ENCODE peak calls at places on chromosomes 5 and 9, in four cellular contexts. O, V, S and A are unnamed samples.

GRCh38 chr9:78691531-78691930 is 394.6 kb downstream of the PSAT1 start:
- DNase-seq in O (no peak), V (no peak), S (no peak), A (no peak)

GRCh38 chr5:171562822-171563221 is 143.4 kb downstream of the FGF18 start:
- DNase-seq in O (no peak), V (no peak), S (no peak), A (no peak)

GRCh38 chr5:26012078-26012477 is 1026.3 kb downstream of the CDH9 start:
- DNase-seq in O (no peak), V (no peak), S (no peak), A (no peak)

GRCh38 chr5:370959-371810 is 49.7 kb downstream of the AHRR start:
- DNase-seq in O (no peak), V (no peak), S (no peak), A (no peak)

GRCh38 chr5:160843240-160843639 is 8.8 kb downstream of the ATP10B start:
- DNase-seq in O (no peak), V (no peak), S (no peak), A (no peak)

GRCh38 chr5:150460781-150461180 is 11.2 kb upstream of the RPS14 start:
- DNase-seq in O (no peak), V (no peak), S (no peak), A (no peak)

GRCh38 chr9:129995409-129996160 is 47.4 kb downstream of the FNBP1 start:
- DNase-seq in O (no peak), V (no peak), S (no peak), A (no peak)

GRCh38 chr5:44887722-44888121 is 79.0 kb downstream of the MRPS30 start:
- DNase-seq in O (no peak), V (no peak), S (no peak), A (no peak)

GRCh38 chr5:31232273-31232888 is 38.9 kb downstream of the CDH6 start:
- DNase-seq in O (no peak), V (peak; percentile 33), S (peak; percentile 5), A (peak; percentile 31)

GRCh38 chr5:96703384-96703910 is 41.3 kb downstream of the CAST start:
- DNase-seq in O (no peak), V (no peak), S (no peak), A (no peak)

GRCh38 chr9:132833451-132834130 is 44.5 kb downstream of the AK8 start:
- DNase-seq in O (no peak), V (no peak), S (no peak), A (no peak)

GRCh38 chr9:12934515-12935301 is 159.9 kb downstream of the LURAP1L start:
- DNase-seq in O (no peak), V (no peak), S (no peak), A (no peak)
- TF ChIP-seq CTCF in O (no peak), V (no peak), S (no peak), A (no peak)

GRCh38 chr5:129271309-129271708 is 176.8 kb downstream of the ISOC1 start:
- DNase-seq in O (no peak), V (no peak), S (no peak), A (no peak)
- TF ChIP-seq CTCF in O (no peak), V (no peak), S (peak; percentile 9), A (no peak)

GRCh38 chr5:15687401-15687800 is 187.4 kb downstream of the FBXL7 start:
- DNase-seq in O (no peak), V (no peak), S (no peak), A (no peak)

GRCh38 chr5:15682122-15682521 is 182.1 kb downstream of the FBXL7 start:
- DNase-seq in O (no peak), V (no peak), S (no peak), A (no peak)

GRCh38 chr5:15682566-15682965 is 182.6 kb downstream of the FBXL7 start:
- DNase-seq in O (no peak), V (no peak), S (no peak), A (no peak)

DNA sequence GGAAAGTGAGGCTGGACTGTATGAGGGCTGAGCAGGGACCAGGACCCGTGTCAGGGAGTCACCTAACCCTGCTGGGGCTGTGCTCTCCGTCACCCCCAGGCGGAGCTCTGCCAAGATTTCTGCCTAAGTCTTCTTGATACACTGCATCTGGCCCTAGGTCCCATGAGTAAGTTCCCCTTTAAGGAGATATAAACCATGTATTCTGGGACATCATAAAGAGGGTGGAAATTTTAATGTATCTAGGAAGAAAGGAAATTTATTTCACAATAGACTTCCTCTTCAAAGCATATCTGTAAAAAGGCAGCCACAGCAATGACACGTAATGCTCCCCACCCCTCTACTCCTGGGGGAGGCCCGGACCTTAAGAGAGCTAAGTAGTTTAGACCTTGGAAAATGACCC is 183.4 kb downstream of the FBXL7 start:
- DNase-seq in O (no peak), V (no peak), S (no peak), A (no peak)
- TF ChIP-seq CTCF in O (no peak), V (peak; percentile 43), S (no peak), A (peak; percentile 14)

DNA sequence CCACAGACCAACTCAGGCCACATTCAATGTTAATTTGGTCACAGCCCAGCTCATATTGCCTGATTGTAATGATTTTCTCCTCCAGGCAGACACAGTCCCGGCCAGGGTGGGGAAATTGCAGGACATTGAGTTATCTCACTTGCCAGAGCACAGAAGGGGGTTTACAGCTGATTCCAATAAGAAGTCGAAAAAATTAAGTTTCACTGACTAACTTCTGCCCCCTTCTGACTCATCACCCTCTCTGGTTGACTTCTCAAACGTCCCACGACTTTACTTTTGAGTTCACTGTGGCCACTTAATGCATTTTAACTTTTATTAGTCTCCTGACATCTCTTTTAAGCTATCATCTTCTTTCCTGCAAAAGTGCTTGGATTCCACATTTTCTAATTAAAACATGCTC is 321.4 kb upstream of the WWC1 start:
- DNase-seq in O (no peak), V (no peak), S (no peak), A (no peak)
- TF ChIP-seq CTCF in O (no peak), V (no peak), S (no peak), A (no peak)

DNA sequence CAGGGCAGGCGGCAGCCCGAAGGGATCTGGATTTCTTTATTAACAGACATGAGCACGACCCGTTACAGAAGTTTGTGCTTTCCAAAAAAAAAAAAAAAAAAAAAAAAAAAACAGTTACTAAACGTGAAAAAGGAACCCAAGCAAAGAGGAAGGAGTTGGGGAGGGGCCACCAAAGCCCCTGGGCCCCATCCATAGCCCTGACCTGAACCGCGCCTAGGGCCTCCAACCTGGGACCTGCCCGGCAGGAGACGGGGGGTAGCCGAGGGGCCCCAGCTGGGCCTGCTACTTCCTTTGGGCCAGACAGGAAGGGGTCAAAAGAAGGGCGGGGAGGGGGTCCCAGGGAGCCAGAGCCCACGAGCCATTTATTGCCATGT is 10.0 kb downstream of the PRR7 start:
- DNase-seq in O (peak; percentile 48), V (no peak), S (no peak), A (no peak)
- TF ChIP-seq CTCF in O (no peak), V (no peak), S (no peak), A (no peak)

DNA sequence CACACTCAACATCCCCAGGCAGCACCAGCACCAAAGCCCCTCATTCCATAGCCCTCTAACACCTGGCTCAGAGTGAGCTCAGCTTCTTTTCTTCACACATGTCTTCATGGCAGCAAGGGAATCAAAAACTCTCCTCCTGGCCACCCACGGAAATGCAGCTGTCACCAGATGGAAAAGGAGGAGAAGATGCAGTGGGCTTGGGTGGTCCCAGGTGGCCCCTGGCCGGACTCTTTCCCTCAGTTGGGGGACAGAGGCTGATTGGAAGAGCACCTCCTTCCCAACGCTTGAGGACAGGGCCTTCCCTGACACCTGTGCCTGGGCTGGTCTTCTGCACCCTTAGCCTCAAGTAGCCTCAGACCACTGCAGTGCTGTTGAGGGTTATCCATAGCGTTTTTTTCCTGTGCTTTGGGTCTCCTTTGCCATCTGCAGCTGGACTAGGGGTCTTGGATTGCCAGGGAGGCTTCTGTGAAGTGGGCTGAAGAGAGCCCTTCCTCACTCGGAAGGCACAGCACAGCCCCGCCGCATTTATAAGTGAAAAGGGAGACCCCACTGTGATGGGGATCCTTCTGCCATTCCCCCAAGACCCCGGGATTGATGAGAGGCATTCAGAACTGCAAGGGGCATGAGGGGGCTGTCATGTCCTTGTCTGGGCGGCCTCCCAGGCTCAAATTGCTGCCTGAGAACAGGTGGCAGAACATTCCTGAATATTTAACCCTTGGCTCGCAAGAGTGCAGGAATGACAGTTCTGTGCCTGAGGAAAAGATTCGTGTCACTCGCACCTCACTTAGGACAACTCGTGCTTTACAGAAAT is 200.0 kb downstream of the AUH start:
- DNase-seq in O (no peak), V (no peak), S (no peak), A (no peak)
- TF ChIP-seq CTCF in O (no peak), V (no peak), S (no peak), A (no peak)

DNA sequence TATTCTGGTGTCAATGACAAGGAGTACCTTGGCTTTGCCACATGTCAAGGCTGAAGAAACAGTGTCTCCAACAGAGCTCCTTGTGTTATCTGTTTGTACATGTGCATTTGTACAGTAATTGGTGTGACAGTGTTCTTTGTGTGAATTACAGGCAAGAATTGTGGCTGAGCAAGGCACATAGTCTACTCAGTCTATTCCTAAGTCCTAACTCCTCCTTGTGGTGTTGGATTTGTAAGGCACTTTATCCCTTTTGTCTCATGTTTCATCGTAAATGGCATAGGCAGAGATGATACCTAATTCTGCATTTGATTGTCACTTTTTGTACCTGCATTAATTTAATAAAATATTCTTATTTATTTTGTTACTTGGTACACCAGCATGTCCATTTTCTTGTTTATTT is 19.8 kb downstream of the CD274 start:
- DNase-seq in O (no peak), V (no peak), S (no peak), A (no peak)
- TF ChIP-seq CTCF in O (no peak), V (no peak), S (no peak), A (no peak)

DNA sequence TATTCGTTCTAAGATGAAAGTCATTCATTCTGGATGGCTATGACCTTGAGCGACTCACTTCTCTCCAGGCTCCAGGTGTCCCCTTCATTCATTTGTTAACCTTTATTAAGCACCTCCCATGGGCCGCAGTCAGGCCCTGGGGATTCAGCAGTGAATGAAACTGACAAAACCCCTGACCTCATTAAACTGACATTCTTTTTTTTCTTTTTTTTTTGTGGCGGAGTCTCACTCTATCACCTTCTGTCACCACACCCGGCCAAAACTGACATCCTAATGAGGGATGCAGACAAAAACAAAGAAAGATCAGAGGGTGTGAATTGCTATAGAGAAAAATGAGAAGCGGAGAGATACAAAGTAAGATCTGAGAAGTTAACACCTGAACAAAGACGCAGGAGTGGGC is 16.5 kb upstream of the ODF2 start:
- DNase-seq in O (no peak), V (no peak), S (no peak), A (no peak)
- TF ChIP-seq CTCF in O (no peak), V (no peak), S (no peak), A (no peak)